ENCODE peak calls at places on chromosomes 12 and 14, in ten cellular contexts. F, S, Y, V, E, I, U, M, A and K are unnamed samples.

GRCh38 chr14:73462078-73462715 is 3.9 kb upstream of the NUMB start:
- DNase-seq in F (no peak), S (no peak), Y (peak), V (peak), E (no peak), I (peak), U (peak), M (peak), A (peak), K (peak)

GRCh38 chr12:93094988-93095737 is 166.1 kb upstream of the EEA1 start:
- DNase-seq in F (no peak), S (no peak), Y (no peak), V (no peak), E (no peak), I (no peak), U (no peak), M (no peak), A (no peak), K (no peak)

GRCh38 chr12:131698286-131698685 is 12.6 kb upstream of the SFSWAP start:
- DNase-seq in F (no peak), S (no peak), Y (no peak), V (no peak), E (no peak), I (no peak), U (no peak), M (no peak), A (no peak), K (no peak)

GRCh38 chr12:107399061-107399460 is 286.5 kb upstream of the PWP1 start:
- DNase-seq in F (no peak), S (no peak), Y (no peak), V (no peak), E (no peak), I (peak), U (no peak), M (peak), A (peak), K (peak)

GRCh38 chr12:108190529-108190928 is 61.4 kb downstream of the WSCD2 start:
- DNase-seq in F (no peak), S (no peak), Y (no peak), V (no peak), E (peak), I (no peak), U (no peak), M (no peak), A (no peak), K (no peak)

GRCh38 chr12:132156145-132156709 is 12.0 kb downstream of the NOC4L start:
- DNase-seq in F (no peak), S (no peak), Y (no peak), V (no peak), E (no peak), I (no peak), U (no peak), M (no peak), A (no peak), K (no peak)

GRCh38 chr12:85322715-85323114 is 42.7 kb downstream of the ALX1 start:
- DNase-seq in F (no peak), S (no peak), Y (no peak), V (peak), E (no peak), I (peak), U (no peak), M (peak), A (peak), K (peak)

GRCh38 chr14:86787782-86788181 is 1205.2 kb downstream of the GALC start:
- DNase-seq in F (no peak), S (no peak), Y (peak), V (peak), E (no peak), I (peak), U (no peak), M (peak), A (peak), K (peak)

GRCh38 chr12:52413787-52414345 is 7.7 kb upstream of the KRT82 start:
- DNase-seq in F (no peak), S (no peak), Y (no peak), V (no peak), E (no peak), I (no peak), U (no peak), M (no peak), A (no peak), K (no peak)

GRCh38 chr12:94545937-94546771 is 86.5 kb upstream of the CEP83 start:
- DNase-seq in F (no peak), S (no peak), Y (peak), V (peak), E (no peak), I (peak), U (peak), M (peak), A (peak), K (peak)

GRCh38 chr12:20798561-20798960 is 11.9 kb upstream of the SLCO1B3 start:
- DNase-seq in F (no peak), S (no peak), Y (peak), V (no peak), E (peak), I (peak), U (no peak), M (no peak), A (no peak), K (peak)

GRCh38 chr12:109999983-110000505 is 814 bp downstream of the ANKRD13A start:
- DNase-seq in F (no peak), S (no peak), Y (peak), V (peak), E (no peak), I (peak), U (peak), M (peak), A (peak), K (peak)

GRCh38 chr12:30926243-30927209 is at the start of gene TSPAN11:
- DNase-seq in F (no peak), S (no peak), Y (peak), V (peak), E (peak), I (peak), U (no peak), M (peak), A (peak), K (peak)

GRCh38 chr12:82627799-82628198 is 58.9 kb upstream of the TMTC2 start:
- DNase-seq in F (no peak), S (no peak), Y (peak), V (peak), E (no peak), I (peak), U (no peak), M (peak), A (peak), K (peak)

GRCh38 chr14:103101257-103101963 is 6.9 kb downstream of the EXOC3L4 start:
- DNase-seq in F (no peak), S (no peak), Y (no peak), V (no peak), E (no peak), I (no peak), U (no peak), M (no peak), A (no peak), K (no peak)

DNA sequence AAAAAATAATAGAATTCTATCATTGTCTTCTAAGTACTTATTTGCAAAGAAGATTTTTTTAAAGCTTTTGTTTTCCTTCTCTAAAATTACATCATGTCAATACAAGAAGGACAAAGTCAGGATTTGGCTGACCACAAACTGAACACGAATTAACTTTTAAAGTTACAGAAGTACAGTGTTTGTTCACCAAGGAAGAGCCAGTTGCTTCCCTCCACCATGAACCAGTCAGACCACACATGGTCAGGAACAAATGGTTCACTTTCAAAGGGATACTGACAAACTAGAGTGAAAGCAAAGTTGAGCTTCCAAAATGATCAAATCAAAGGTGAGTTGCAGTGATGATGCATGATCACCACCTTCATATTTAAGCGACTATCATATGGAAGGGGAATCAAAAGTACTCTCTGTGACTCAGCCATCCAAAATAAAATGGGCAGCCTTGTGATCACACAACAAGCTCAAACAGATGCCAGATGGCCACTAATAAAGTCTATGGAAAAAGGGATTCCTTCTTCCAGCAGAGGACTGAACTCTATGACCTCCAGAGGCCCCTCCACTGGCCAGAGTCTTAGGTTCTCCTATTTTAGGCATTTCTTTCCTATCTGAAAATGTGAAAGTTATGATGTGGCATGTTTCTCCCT is 13.1 kb downstream of the NT5DC3 start:
- DNase-seq in F (no peak), S (no peak), Y (peak), V (no peak), E (no peak), I (no peak), U (no peak), M (no peak), A (peak), K (no peak)
- TF ChIP-seq CTCF in F (no peak), S (no peak), Y (no peak), V (no peak), E (no peak), I (no peak), U (no peak), M (no peak), A (no peak), K (no peak)

DNA sequence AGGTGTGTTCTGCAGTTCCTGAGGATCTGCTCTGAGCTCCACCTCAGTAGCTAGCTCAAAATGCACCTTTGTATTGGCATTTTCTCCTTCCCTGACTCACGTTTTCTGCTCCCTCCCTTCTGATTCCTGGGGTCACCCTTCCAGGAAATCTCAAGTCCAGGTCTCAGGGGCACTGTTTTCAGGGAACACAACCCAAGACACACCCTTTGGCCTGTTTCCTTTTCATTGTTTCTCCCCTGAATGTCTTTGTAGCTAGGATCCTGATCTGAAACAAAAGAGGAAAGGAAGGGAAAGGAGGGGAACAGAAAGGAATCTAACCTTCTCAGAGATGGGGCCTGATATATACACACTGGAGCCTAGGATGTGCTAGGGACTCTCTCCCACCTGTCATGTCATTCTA is 7.3 kb upstream of the RIPK3 start:
- DNase-seq in F (no peak), S (no peak), Y (no peak), V (no peak), E (no peak), I (no peak), U (no peak), M (no peak), A (no peak), K (no peak)
- TF ChIP-seq CTCF in F (no peak), S (no peak), Y (no peak), V (no peak), E (no peak), I (no peak), U (no peak), M (no peak), A (no peak), K (no peak)

GRCh38 chr14:77599894-77600293 is 16.5 kb downstream of the SPTLC2 start:
- DNase-seq in F (no peak), S (no peak), Y (no peak), V (no peak), E (no peak), I (no peak), U (peak), M (peak), A (no peak), K (peak)

GRCh38 chr14:77603031-77603430 is 13.4 kb downstream of the SPTLC2 start:
- DNase-seq in F (no peak), S (no peak), Y (no peak), V (no peak), E (no peak), I (no peak), U (no peak), M (no peak), A (no peak), K (no peak)

GRCh38 chr14:77601846-77602609 is 14.4 kb downstream of the SPTLC2 start:
- DNase-seq in F (no peak), S (no peak), Y (no peak), V (no peak), E (no peak), I (no peak), U (no peak), M (no peak), A (no peak), K (no peak)

GRCh38 chr14:77605392-77605978 is 11.0 kb downstream of the SPTLC2 start:
- DNase-seq in F (no peak), S (no peak), Y (no peak), V (no peak), E (no peak), I (no peak), U (no peak), M (no peak), A (no peak), K (no peak)

DNA sequence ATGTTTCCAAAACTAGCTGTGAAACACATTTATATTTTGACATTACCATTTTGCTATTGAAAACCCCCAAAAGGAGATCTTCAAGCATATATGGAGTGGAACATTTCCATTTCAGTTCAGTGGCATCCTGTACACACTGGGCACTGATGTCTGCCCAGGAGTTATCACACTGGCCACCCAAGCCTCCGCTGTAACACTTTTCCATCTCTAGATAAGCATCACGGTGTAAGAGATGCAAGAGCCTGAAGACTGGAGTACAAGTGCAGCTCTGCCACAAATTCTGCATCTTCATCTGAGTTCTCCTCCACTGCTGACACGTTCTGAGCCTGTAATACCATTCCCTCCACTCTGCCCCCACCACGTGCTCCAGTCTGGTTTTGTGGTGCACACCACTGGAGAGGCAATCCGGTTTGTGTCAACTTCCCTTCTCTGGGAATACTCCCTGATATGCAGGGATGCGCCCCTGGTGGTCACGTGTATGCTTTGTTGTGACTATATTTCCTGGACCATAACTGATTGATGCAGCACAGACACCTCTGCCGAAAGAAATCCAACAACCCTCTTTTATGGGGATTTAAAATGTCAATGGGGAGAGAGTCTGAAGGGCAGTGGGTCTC is 12.7 kb downstream of the SPTLC2 start:
- DNase-seq in F (no peak), S (no peak), Y (peak), V (peak), E (peak), I (no peak), U (peak), M (no peak), A (peak), K (no peak)
- TF ChIP-seq CTCF in F (no peak), S (peak), Y (peak), V (peak), E (no peak), I (peak), U (peak), M (peak), A (no peak), K (peak)

GRCh38 chr12:101637936-101638335 is 43.2 kb downstream of the MYBPC1 start:
- DNase-seq in F (no peak), S (no peak), Y (no peak), V (no peak), E (no peak), I (no peak), U (no peak), M (no peak), A (no peak), K (no peak)
- TF ChIP-seq CTCF in F (no peak), S (no peak), Y (no peak), V (no peak), E (no peak), I (no peak), U (no peak), M (no peak), A (no peak), K (no peak)

DNA sequence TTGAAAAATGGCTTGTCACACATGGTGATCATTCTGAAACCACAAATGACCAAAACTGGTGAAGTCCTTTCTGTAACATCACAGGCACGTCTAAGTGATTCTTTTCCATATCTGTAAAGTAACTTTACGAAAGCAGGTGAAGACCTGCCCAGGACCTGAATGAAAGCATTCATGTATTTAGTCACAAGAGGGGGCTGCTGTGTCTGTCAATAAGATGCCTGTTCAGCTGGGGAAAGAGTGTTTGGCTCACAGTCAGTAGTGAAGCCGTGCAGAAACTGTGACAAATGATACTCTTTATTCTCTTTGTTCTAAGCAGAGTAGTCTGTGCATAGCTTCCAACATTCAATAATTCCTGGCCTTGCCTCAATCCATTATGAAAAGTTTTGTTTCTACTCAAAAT is 373.5 kb upstream of the OR4E1 start:
- DNase-seq in F (no peak), S (peak), Y (no peak), V (no peak), E (no peak), I (peak), U (no peak), M (no peak), A (no peak), K (no peak)
- TF ChIP-seq CTCF in F (no peak), S (peak), Y (peak), V (no peak), E (no peak), I (peak), U (no peak), M (no peak), A (no peak), K (no peak)

GRCh38 chr12:100229036-100229635 is 28.5 kb downstream of the ACTR6 start:
- DNase-seq in F (no peak), S (no peak), Y (peak), V (peak), E (no peak), I (peak), U (no peak), M (peak), A (peak), K (peak)
- TF ChIP-seq CTCF in F (no peak), S (no peak), Y (peak), V (no peak), E (no peak), I (peak), U (peak), M (no peak), A (no peak), K (no peak)

DNA sequence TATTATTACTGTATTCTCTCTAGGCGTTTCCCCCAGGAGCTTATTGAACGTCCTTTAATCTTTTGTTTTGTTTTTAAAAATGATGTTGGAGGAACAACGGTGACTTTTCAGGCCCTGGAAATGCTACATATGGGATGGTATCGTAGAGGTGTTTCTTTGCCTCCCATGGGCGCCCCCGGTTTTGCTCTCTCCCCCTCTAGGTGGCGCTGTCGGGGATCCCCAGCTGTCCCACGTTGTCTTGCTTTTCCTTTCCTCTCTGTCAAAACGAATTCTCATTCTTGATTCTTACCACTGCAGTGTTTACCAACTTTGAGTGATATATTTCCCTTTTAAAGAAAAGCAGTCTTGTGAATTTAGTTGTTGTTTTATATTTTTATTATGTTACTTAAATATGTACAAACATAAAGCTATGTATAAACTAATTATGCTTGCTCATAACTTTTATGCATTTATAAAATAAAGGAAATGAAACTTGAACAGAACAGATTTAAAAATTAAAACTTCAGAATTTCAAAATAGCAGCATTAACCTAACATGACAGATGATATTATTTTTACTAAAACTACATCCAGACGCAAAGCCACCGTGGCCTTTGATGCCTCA is 171.9 kb downstream of the RGS6 start:
- DNase-seq in F (no peak), S (no peak), Y (no peak), V (no peak), E (no peak), I (peak), U (peak), M (no peak), A (no peak), K (no peak)
- TF ChIP-seq CTCF in F (peak), S (peak), Y (peak), V (peak), E (no peak), I (peak), U (no peak), M (peak), A (peak), K (no peak)